ENCODE peak calls at places on chromosomes 4 and X, in six cellular contexts. M is Right ventricle myocardium superior, X is fibroblast of the aortic adventitia, S is GM13977, I is foreskin fibroblast, B is NCI-H524 treated with DMSO at 0.1 percent for 48 hours. G is an unnamed sample.

GRCh38 chrX:16992411-16992810 is 46.0 kb downstream of the REPS2 start:
- DNase-seq in B (no peak), M (no peak), I (no peak), X (no peak), S (no peak), G (no peak)

GRCh38 chrX:636971-637659 is 6.5 kb downstream of the SHOX start:
- DNase-seq in B (no peak), I (peak; percentile 32), X (no peak), S (no peak), M (no peak), G (no peak)

GRCh38 chr4:150033937-150034336 is 44.3 kb upstream of the DCLK2 start:
- DNase-seq in B (no peak), X (peak; percentile 56), S (no peak), M (no peak), I (peak; percentile 36), G (peak; percentile 77)

GRCh38 chr4:141180991-141181760 is 39.5 kb upstream of the ZNF330 start:
- DNase-seq in M (no peak), I (no peak), X (no peak), B (no peak), S (no peak), G (no peak)

GRCh38 chrX:36908801-36909403 is 99.3 kb upstream of the FAM47C start:
- DNase-seq in B (no peak), M (no peak), S (peak; percentile 12), I (peak; percentile 15), X (peak; percentile 31), G (peak; percentile 28)

GRCh38 chr4:74065115-74065642 is 26.7 kb upstream of the CXCL3 start:
- DNase-seq in S (no peak), M (no peak), B (no peak), I (no peak), X (no peak), G (no peak)

GRCh38 chrX:68179355-68179754 is 253.9 kb downstream of the OPHN1 start:
- DNase-seq in I (no peak), M (no peak), X (no peak), S (no peak), B (no peak), G (no peak)

GRCh38 chr4:6916587-6917444 is 7.2 kb downstream of the TBC1D14 start:
- DNase-seq in X (no peak), M (no peak), I (no peak), S (no peak), B (peak; percentile 90), G (peak; percentile 68)

GRCh38 chr4:4204401-4204745 is 22.4 kb downstream of the OTOP1 start:
- DNase-seq in X (no peak), S (no peak), B (no peak), M (no peak), I (no peak), G (no peak)

GRCh38 chrX:38750551-38750950 is 50.7 kb upstream of the MID1IP1 start:
- DNase-seq in I (no peak), S (no peak), M (no peak), B (no peak), X (no peak), G (no peak)

GRCh38 chr4:152310223-152310622 is 225.7 kb downstream of the FBXW7 start:
- DNase-seq in B (no peak), M (no peak), X (no peak), I (peak; percentile 35), S (no peak), G (peak; percentile 58)

GRCh38 chrX:15151267-15152196 is 118.4 kb downstream of the ASB9 start:
- DNase-seq in M (no peak), X (no peak), I (no peak), B (no peak), S (no peak), G (no peak)

GRCh38 chr4:89048906-89049601 is 7.9 kb downstream of the FAM13A start:
- DNase-seq in I (no peak), S (no peak), M (no peak), X (no peak), B (no peak), G (no peak)

GRCh38 chr4:19879330-19879729 is 372.4 kb upstream of the SLIT2 start:
- DNase-seq in M (no peak), B (no peak), I (peak; percentile 2), S (no peak), X (no peak), G (no peak)

GRCh38 chr4:8051644-8052043 is 107.0 kb downstream of the ABLIM2 start:
- DNase-seq in S (no peak), M (no peak), B (no peak), I (no peak), X (no peak), G (no peak)

GRCh38 chrX:103782640-103783039 is 6.0 kb downstream of the PLP1 start:
- DNase-seq in X (no peak), S (no peak), M (no peak), I (no peak), B (no peak), G (no peak)

GRCh38 chr4:41069268-41069667 is 145.1 kb downstream of the APBB2 start:
- DNase-seq in S (no peak), X (no peak), M (no peak), I (peak; percentile 62), B (no peak), G (peak; percentile 47)

GRCh38 chr4:622996-623913 is 2.1 kb upstream of the PDE6B start:
- DNase-seq in I (no peak), B (no peak), S (no peak), X (no peak), M (peak; percentile 20), G (no peak)

GRCh38 chr4:42048394-42048793 is 58.1 kb downstream of the SLC30A9 start:
- DNase-seq in B (no peak), X (peak; percentile 75), S (no peak), M (no peak), I (peak; percentile 71), G (peak; percentile 87)

GRCh38 chrX:11381464-11381863 is 88.3 kb downstream of the AMELX start:
- DNase-seq in B (no peak), M (no peak), X (peak; percentile 78), S (peak; percentile 17), I (peak; percentile 78), G (peak; percentile 61)

GRCh38 chr4:157045507-157046127 is 30.3 kb upstream of the GLRB start:
- DNase-seq in X (peak; percentile 79), B (no peak), S (peak; percentile 33), M (no peak), I (peak; percentile 84), G (peak; percentile 74)

GRCh38 chrX:7294483-7294882 is 146.5 kb upstream of the PUDP start:
- DNase-seq in S (no peak), X (peak; percentile 7), M (no peak), I (peak; percentile 71), B (no peak), G (peak; percentile 69)

GRCh38 chr4:124631760-124632159 is 80.8 kb downstream of the ANKRD50 start:
- DNase-seq in S (no peak), X (peak; percentile 98), M (no peak), B (no peak), I (peak; percentile 97), G (peak; percentile 98)

GRCh38 chr4:148004228-148004813 is 272.4 kb downstream of the ARHGAP10 start:
- DNase-seq in I (no peak), B (no peak), S (no peak), X (peak; percentile 60), M (peak; percentile 52), G (no peak)

G was measured in amniotic epithelial cell.